ENCODE peak calls at places on chromosomes 13 and 19, in six cellular contexts. J is activated effector memory CD4-positive, alpha-beta T cell treated with Interleukin-2 at 50 U/mL for 16 hours; S is PC-9; A is Kasumi-1; P is HS-5; L is A172. I is an unnamed sample.

GRCh38 chr19:44003461-44004134 is 841 bp downstream of the ZNF230 start:
- DNase-seq in J (no peak), S (no peak), A (peak; percentile 50), P (no peak), L (no peak), I (no peak)

GRCh38 chr19:28855216-28855615 is 357.7 kb downstream of the UQCRFS1 start:
- DNase-seq in J (no peak), S (no peak), A (no peak), P (no peak), L (no peak), I (no peak)

GRCh38 chr13:85806553-85807175 is 7.4 kb upstream of the SLITRK6 start:
- DNase-seq in J (no peak), S (no peak), A (peak; percentile 71), P (no peak), L (peak; percentile 34), I (no peak)

GRCh38 chr13:113445791-113446487 is 7.3 kb downstream of the ADPRHL1 start:
- DNase-seq in J (no peak), S (no peak), A (no peak), P (no peak), L (no peak), I (no peak)

GRCh38 chr13:54305377-54305776 is 1276.8 kb downstream of the OLFM4 start:
- DNase-seq in J (no peak), S (no peak), A (no peak), P (no peak), L (no peak), I (no peak)

GRCh38 chr19:19113040-19113541 is 25.2 kb downstream of the TMEM161A start:
- DNase-seq in J (no peak), S (no peak), A (peak; percentile 52), P (no peak), L (peak; percentile 30), I (no peak)

GRCh38 chr19:45676851-45677263 is 8.8 kb downstream of the GIPR start:
- DNase-seq in J (no peak), S (no peak), A (no peak), P (no peak), L (no peak), I (peak; percentile 74)

GRCh38 chr19:53549354-53549753 is 11.4 kb downstream of the ZNF331 start:
- DNase-seq in J (no peak), S (no peak), A (no peak), P (no peak), L (no peak), I (no peak)

GRCh38 chr19:27392027-27392632 is 1820.8 kb downstream of the UQCRFS1 start:
- DNase-seq in J (no peak), S (no peak), A (no peak), P (no peak), L (no peak), I (no peak)

GRCh38 chr19:20038358-20039202 is 725 bp downstream of the ZNF682 start:
- DNase-seq in J (no peak), S (no peak), A (no peak), P (no peak), L (no peak), I (no peak)

GRCh38 chr13:99463998-99464397 is 37.3 kb upstream of the TM9SF2 start:
- DNase-seq in J (no peak), S (no peak), A (no peak), P (no peak), L (no peak), I (no peak)

GRCh38 chr19:40721936-40722661 is 5.2 kb downstream of the ITPKC start:
- DNase-seq in J (no peak), S (no peak), A (no peak), P (no peak), L (no peak), I (no peak)

I was measured in CD8-positive, alpha-beta T cell.